ENCODE peak calls at places on chromosomes 2 and 18, in seven cellular contexts. F is astrocyte, V is neural progenitor cell, S is mammary epithelial cell, M is fibroblast of lung, I is MM.1S, R is PC-3. B is an unnamed sample.

GRCh38 chr2:176643711-176644110 is 374.5 kb downstream of the MTX2 start:
- DNase-seq in S (peak; percentile 25), F (peak; percentile 36), M (peak; percentile 55), I (no peak), V (no peak), R (no peak), B (no peak)

GRCh38 chr2:143081616-143082015 is 47.6 kb upstream of the ARHGAP15 start:
- DNase-seq in I (no peak), F (no peak), R (no peak), V (no peak), M (no peak), S (peak; percentile 43), B (no peak)

GRCh38 chr18:50783553-50783952 is 36.3 kb downstream of the MRO start:
- DNase-seq in S (no peak), I (no peak), V (no peak), R (no peak), F (no peak), M (no peak), B (no peak)

GRCh38 chr2:28893488-28893887 is 979 bp upstream of the WDR43 start:
- DNase-seq in I (no peak), F (no peak), M (no peak), R (no peak), V (no peak), S (no peak), B (no peak)

GRCh38 chr2:225497175-225497574 is 97.7 kb downstream of the NYAP2 start:
- DNase-seq in S (no peak), M (no peak), F (no peak), R (no peak), I (no peak), V (no peak), B (no peak)

GRCh38 chr2:88897718-88898117 is 206.2 kb downstream of the RPIA start:
- DNase-seq in R (no peak), M (no peak), S (no peak), I (no peak), V (no peak), F (no peak), B (no peak)

GRCh38 chr2:221488134-221488807 is 83.8 kb downstream of the EPHA4 start:
- DNase-seq in V (no peak), M (no peak), F (no peak), R (no peak), I (no peak), S (no peak), B (no peak)

GRCh38 chr2:98664323-98664722 is 55.9 kb downstream of the UNC50 start:
- DNase-seq in M (no peak), V (no peak), I (no peak), S (peak; percentile 88), F (no peak), R (peak; percentile 81), B (peak; percentile 89)

GRCh38 chr2:239326831-239327535 is 73.8 kb downstream of the HDAC4 start:
- DNase-seq in I (peak; percentile 94), F (peak; percentile 42), M (peak; percentile 55), S (peak; percentile 70), R (peak; percentile 50), V (no peak), B (no peak)

GRCh38 chr2:108988796-108989713 is at the start of gene EDAR:
- DNase-seq in F (peak; percentile 31), M (peak; percentile 36), I (peak; percentile 15), V (peak; percentile 82), R (peak; percentile 77), S (peak; percentile 70), B (peak; percentile 67)

GRCh38 chr2:108998911-108999310 is 9.9 kb upstream of the EDAR start:
- DNase-seq in R (no peak), V (no peak), I (no peak), S (no peak), M (peak; percentile 55), F (peak; percentile 42), B (no peak)

GRCh38 chr2:108993095-108993937 is 4.3 kb upstream of the EDAR start:
- DNase-seq in M (no peak), V (no peak), S (no peak), F (no peak), I (no peak), R (no peak), B (no peak)

DNA sequence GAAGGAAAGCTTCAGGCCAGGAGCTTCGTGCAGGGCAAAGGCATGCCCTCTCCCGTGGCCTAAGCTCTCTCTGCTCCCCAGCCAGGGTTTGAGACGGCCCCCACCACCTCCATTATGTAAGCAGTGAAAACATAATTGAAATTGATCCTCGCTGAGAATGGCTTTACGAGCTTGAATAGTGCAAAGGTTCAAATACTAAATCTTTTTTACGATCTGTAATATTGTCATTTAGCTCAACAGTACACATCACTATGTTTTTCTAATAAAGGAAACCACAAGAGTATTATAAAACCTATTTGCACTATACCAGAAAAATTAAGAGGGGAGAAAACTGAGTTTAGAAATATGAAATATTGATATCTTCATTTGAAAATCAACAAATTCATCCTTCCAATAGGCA is 5.2 kb upstream of the EDAR start:
- DNase-seq in M (no peak), V (no peak), R (no peak), S (no peak), F (no peak), I (no peak), B (no peak)
- TF ChIP-seq EZH2 in M (no peak), V (no peak), R (no peak), S (no peak), F (no peak), I (no peak), B (no peak)

GRCh38 chr2:216316743-216317142 is 55.5 kb downstream of the MARCHF4 start:
- DNase-seq in R (peak; percentile 76), M (peak; percentile 82), F (peak; percentile 73), S (peak; percentile 70), I (no peak), V (no peak), B (no peak)
- H3K27ac ChIP-seq in R (peak overlapping the region; percentile 91), M (peak overlapping the region; percentile 63), F (peak overlapping the region; percentile 92), S (no peak overlapping the region), I (no peak overlapping the region), V (no peak overlapping the region), B (peak overlapping the region; percentile 90)

DNA sequence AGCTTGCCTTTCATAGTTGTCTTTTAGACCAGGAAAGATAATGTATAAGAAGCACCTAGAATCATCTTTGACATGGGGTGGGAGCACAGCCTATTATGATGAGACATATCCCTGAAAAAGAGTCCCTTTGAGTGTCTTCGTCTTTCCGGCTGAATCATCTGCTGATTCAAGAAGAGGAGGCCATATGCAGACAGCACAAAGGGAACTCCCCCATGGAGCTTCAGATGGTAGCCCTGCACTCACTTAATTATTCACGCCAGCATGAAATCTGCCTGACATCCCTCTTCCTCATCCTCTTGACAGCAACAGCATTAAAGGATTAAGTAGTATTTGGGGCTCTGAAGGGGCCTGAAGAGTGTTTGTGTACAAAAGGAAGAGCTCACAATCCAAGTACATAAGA is 88.9 kb downstream of the AFF3 start:
- DNase-seq in I (no peak), M (no peak), V (no peak), S (no peak), F (no peak), R (no peak), B (no peak)
- H3K4me3 ChIP-seq in I (no peak overlapping the region), M (no peak overlapping the region), V (no peak overlapping the region), S (no peak overlapping the region), F (no peak overlapping the region), R (no peak overlapping the region), B (no peak overlapping the region)

GRCh38 chr18:57433492-57434176 is 1.5 kb upstream of the ONECUT2 start:
- DNase-seq in I (no peak), V (no peak), M (no peak), F (no peak), S (no peak), R (peak; percentile 39), B (peak; percentile 37)
- TF ChIP-seq EZH2 in I (no peak), V (no peak), M (no peak), F (no peak), S (peak; percentile 88), R (no peak), B (no peak)

DNA sequence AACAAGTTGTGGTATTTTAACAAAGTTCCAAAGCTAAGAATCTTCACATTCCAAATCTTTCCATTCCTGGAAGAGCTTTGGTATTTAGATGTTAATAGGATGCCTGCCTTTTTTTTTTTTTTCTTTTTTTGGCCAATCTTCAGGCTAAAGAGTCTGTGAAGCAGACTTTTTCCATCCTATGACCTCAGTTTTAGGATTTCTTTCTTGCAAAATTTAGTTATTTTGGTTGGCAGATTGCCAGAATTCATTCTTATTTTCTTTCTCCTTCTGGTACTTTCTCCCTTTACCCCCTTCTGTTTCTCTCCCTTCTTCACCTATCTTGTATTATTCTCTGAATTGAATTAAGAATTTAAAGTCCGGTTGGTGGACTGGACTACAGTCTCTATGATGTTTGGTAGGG is 217.8 kb upstream of the REV1 start:
- DNase-seq in V (no peak), M (peak; percentile 82), R (no peak), S (no peak), I (no peak), F (peak; percentile 80), B (no peak)
- H3K27ac ChIP-seq in V (no peak overlapping the region), M (no peak overlapping the region), R (no peak overlapping the region), S (no peak overlapping the region), I (no peak overlapping the region), F (peak overlapping the region; percentile 33), B (no peak overlapping the region)